ENCODE peak calls at places on chromosomes 16 and 17, in nine cellular contexts. B, K, Z, Q, M, A, G, U and F are unnamed samples.
A peak's percentile ranks its signal among the peaks of the same experiment; 100 is the strongest.

GRCh38 chr17:29177871-29178749 is 2.1 kb downstream of the MYO18A start:
- DNase-seq in Q (peak; percentile 71), B (peak; percentile 23), U (no peak), A (no peak), K (no peak), G (no peak), Z (no peak), M (no peak), F (no peak)

GRCh38 chr17:2089021-2089422 is 34.1 kb downstream of the HIC1 start:
- DNase-seq in U (no peak), A (no peak), Z (no peak), Q (no peak), G (peak; percentile 41), K (peak; percentile 75), B (no peak), M (peak; percentile 17), F (no peak)

GRCh38 chr17:81228834-81229665 is 6.3 kb upstream of the CEP131 start:
- DNase-seq in A (no peak), Z (no peak), B (no peak), G (no peak), M (no peak), Q (no peak), K (no peak), U (no peak), F (no peak)

GRCh38 chr16:19288872-19289799 is 3.6 kb downstream of the CLEC19A start:
- DNase-seq in M (no peak), Z (no peak), U (no peak), G (no peak), K (no peak), B (no peak), Q (no peak), A (no peak), F (no peak)

GRCh38 chr16:4660454-4661007 is 32.8 kb upstream of the NUDT16L1 start:
- DNase-seq in M (no peak), Q (peak; percentile 69), G (no peak), Z (peak; percentile 14), K (peak; percentile 25), B (no peak), U (no peak), A (no peak), F (peak; percentile 40)

GRCh38 chr17:34714475-34715410 is 135.4 kb downstream of the TMEM132E start:
- DNase-seq in Z (no peak), A (no peak), K (no peak), G (no peak), M (no peak), B (no peak), Q (no peak), U (no peak), F (no peak)

GRCh38 chr16:62408760-62409159 is 372.5 kb upstream of the CDH8 start:
- DNase-seq in Z (no peak), G (no peak), U (no peak), B (no peak), M (no peak), K (no peak), A (no peak), Q (no peak), F (no peak)

GRCh38 chr16:88610080-88610479 is 28.3 kb upstream of the IL17C start:
- DNase-seq in A (no peak), U (no peak), G (no peak), M (no peak), K (no peak), Q (no peak), Z (no peak), B (no peak), F (no peak)

GRCh38 chr16:26667271-26667703 is 399.4 kb upstream of the C16orf82 start:
- DNase-seq in B (no peak), A (no peak), M (no peak), Z (no peak), K (no peak), G (no peak), Q (no peak), U (no peak), F (no peak)

GRCh38 chr16:89422905-89423630 is 67.3 kb downstream of the ANKRD11 start:
- DNase-seq in K (peak; percentile 33), U (no peak), B (peak; percentile 77), Q (no peak), A (no peak), G (no peak), Z (no peak), M (peak; percentile 69), F (peak; percentile 75)

GRCh38 chr17:49260011-49260921 is 29.7 kb upstream of the PHOSPHO1 start:
- DNase-seq in G (peak; percentile 53), U (peak; percentile 50), Z (peak; percentile 36), Q (peak; percentile 79), M (peak; percentile 94), B (peak; percentile 53), K (peak; percentile 63), A (no peak), F (peak; percentile 50)

GRCh38 chr16:48833461-48833860 is 223.5 kb upstream of the N4BP1 start:
- DNase-seq in B (no peak), U (no peak), Z (no peak), K (no peak), G (no peak), A (no peak), M (no peak), Q (no peak), F (no peak)

GRCh38 chr16:48829911-48830310 is 219.9 kb upstream of the N4BP1 start:
- DNase-seq in M (no peak), G (no peak), U (no peak), Q (no peak), Z (no peak), B (no peak), K (no peak), A (no peak), F (no peak)

GRCh38 chr16:48834576-48834975 is 224.6 kb upstream of the N4BP1 start:
- DNase-seq in G (no peak), Z (no peak), K (no peak), A (no peak), M (no peak), B (no peak), U (no peak), Q (no peak), F (no peak)

GRCh38 chr16:48829361-48829760 is 219.4 kb upstream of the N4BP1 start:
- DNase-seq in K (no peak), B (no peak), Z (no peak), A (no peak), G (no peak), M (no peak), U (no peak), Q (no peak), F (no peak)

GRCh38 chr16:48831081-48831722 is 221.2 kb upstream of the N4BP1 start:
- DNase-seq in G (no peak), K (no peak), U (no peak), Q (no peak), B (no peak), M (peak; percentile 9), A (no peak), Z (peak; percentile 37), F (no peak)
- TF ChIP-seq CTCF in G (no peak), K (no peak), U (no peak), Q (no peak), B (no peak), M (peak; percentile 39), A (no peak), Z (peak; percentile 55), F (no peak)

GRCh38 chr17:66416207-66416940 is 114.0 kb downstream of the PRKCA start:
- DNase-seq in Z (no peak), M (no peak), U (no peak), B (no peak), A (no peak), G (no peak), K (no peak), Q (no peak), F (no peak)
- TF ChIP-seq CTCF in Z (no peak), M (no peak), U (no peak), B (no peak), A (no peak), G (no peak), K (no peak), Q (no peak), F (no peak)

DNA sequence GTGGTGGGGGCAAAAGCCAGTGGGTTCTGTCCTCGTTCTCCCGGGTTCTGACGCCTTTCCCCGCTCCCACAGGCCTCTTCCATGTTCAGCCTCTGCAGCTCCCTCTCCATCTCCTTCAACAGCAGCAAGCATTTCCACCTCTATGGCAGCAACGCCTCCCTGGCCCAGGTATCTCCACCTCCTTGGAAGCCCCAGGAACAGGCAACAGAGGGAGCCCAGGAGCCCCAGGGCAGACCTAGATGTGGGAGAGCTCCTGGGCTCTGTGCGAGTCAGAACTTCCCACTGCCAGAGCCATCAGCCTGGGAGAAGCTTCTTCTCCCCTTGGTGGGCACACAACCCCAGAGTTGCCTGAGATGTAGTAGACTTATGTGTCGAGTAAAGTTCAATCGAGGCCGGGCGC is 7.8 kb downstream of the ZNF768 start:
- DNase-seq in U (no peak), B (no peak), K (no peak), M (no peak), G (no peak), Q (peak; percentile 67), Z (no peak), A (no peak), F (no peak)
- TF ChIP-seq CTCF in U (no peak), B (no peak), K (no peak), M (no peak), G (no peak), Q (no peak), Z (no peak), A (no peak), F (no peak)

GRCh38 chr17:784143-784542 is 2.0 kb downstream of the MRM3 start:
- DNase-seq in Q (no peak), A (no peak), U (no peak), Z (no peak), M (no peak), K (no peak), B (no peak), G (no peak), F (no peak)

GRCh38 chr17:778096-778495 is 4.0 kb downstream of the GLOD4 start:
- DNase-seq in Q (no peak), G (no peak), K (no peak), B (no peak), A (no peak), M (no peak), U (no peak), Z (no peak), F (no peak)

GRCh38 chr17:787641-788221 is 5.6 kb downstream of the MRM3 start:
- DNase-seq in Z (no peak), U (no peak), A (no peak), B (no peak), K (no peak), G (no peak), Q (no peak), M (no peak), F (no peak)

DNA sequence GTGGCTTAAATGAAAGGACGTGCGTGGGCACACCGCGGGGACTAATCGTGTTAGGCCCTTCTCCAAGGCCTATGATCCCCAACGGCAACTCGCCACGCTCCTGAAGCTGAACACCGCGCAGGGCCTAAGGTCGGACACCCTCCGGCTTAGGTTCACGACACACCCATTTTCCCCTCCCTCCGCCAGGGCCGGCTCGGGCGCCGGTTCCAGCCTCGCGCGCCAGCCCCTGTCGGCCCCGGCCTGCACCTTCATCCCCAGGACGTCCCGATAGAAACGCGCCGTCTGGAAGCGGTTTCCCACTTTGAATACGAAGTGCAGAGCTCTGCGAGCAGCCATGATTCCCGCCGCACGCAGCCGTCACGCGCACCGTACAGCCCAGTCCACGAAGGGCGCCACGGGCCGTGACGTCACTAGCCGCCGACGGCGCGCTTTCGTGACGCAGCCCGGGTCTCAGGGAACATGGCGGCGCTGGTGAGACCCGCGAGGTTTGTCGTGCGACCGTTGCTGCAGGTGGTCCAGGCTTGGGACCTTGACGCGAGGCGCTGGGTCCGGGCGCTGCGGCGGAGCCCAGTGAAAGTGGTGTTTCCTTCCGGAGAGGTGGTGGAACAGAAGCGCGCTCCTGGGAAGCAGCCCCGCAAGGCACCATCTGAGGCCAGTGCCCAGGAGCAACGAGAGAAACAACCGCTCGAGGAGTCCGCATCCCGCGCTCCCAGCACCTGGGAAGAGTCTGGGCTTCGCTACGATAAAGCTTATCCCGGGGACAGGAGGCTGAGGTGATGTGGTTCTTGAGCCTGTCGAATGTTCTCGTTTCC is at the start of the genes GLOD4 and MRM3:
- DNase-seq in B (peak; percentile 89), Q (peak; percentile 92), G (peak; percentile 99), M (peak; percentile 85), Z (peak; percentile 90), A (peak; percentile 68), U (peak; percentile 93), K (peak; percentile 86), F (peak; percentile 99)
- TF ChIP-seq CTCF in B (peak; percentile 29), Q (no peak), G (no peak), M (no peak), Z (peak; percentile 48), A (no peak), U (no peak), K (peak; percentile 19), F (no peak)